ENCODE peak calls at places on chromosome X, in six cellular contexts. B is memory B cell; U is stimulated activated naive CD8-positive, alpha-beta T cell treated with anti-CD3 and anti-CD28 coated beads, Interleukin-15, Interleukin-2, amounts not matched to agents 100 U/mL and 50 U/mL, for 24 hours; J is fibroblast of the conjunctiva; T is mucosa of descending colon; R is GM06990. A is an unnamed sample.

GRCh38 chrX:109862386-109862910 is 129.4 kb upstream of the ACSL4 start:
- DNase-seq in U (no peak), J (no peak), B (no peak), T (no peak), R (no peak), A (no peak)

GRCh38 chrX:39703307-39703706 is 394.5 kb downstream of the BCOR start:
- DNase-seq in U (no peak), B (no peak), J (no peak), R (no peak), T (no peak), A (no peak)

GRCh38 chrX:29431895-29432294 is 783.5 kb upstream of the MAGEB2 start:
- DNase-seq in T (no peak), R (no peak), J (no peak), B (no peak), U (no peak), A (no peak)

GRCh38 chrX:153674219-153674851 is 722 bp upstream of the PNCK start:
- DNase-seq in R (no peak), U (no peak), B (no peak), T (no peak), J (no peak), A (no peak)

GRCh38 chrX:38816158-38816557 is 14.9 kb downstream of the MID1IP1 start:
- DNase-seq in T (no peak), J (no peak), B (no peak), U (peak), R (no peak), A (no peak)

GRCh38 chrX:48508400-48509244 is at the start of gene PORCN:
- DNase-seq in R (peak), B (peak), T (peak), J (no peak), U (peak), A (peak)

GRCh38 chrX:140572724-140573123 is 67.9 kb upstream of the SOX3 start:
- DNase-seq in U (peak), J (peak), B (no peak), R (no peak), T (no peak), A (peak)

GRCh38 chrX:135698924-135699323 is 14.5 kb upstream of the CT45A1 start:
- DNase-seq in B (no peak), T (no peak), U (no peak), J (no peak), R (no peak), A (no peak)

GRCh38 chrX:40912576-40912975 is 172.7 kb upstream of the USP9X start:
- DNase-seq in U (no peak), R (no peak), J (no peak), B (no peak), T (no peak), A (no peak)

GRCh38 chrX:19791562-19791961 is 95.8 kb downstream of the SH3KBP1 start:
- DNase-seq in J (no peak), R (peak), B (no peak), U (no peak), T (no peak), A (no peak)

GRCh38 chrX:134908235-134908834 is 82.5 kb upstream of the SMIM10 start:
- DNase-seq in B (no peak), R (no peak), T (no peak), J (peak), U (no peak), A (no peak)

GRCh38 chrX:78643106-78643505 is 16.0 kb downstream of the RTL3 start:
- DNase-seq in U (no peak), R (no peak), T (no peak), J (no peak), B (no peak), A (no peak)

GRCh38 chrX:136710324-136710951 is 62.5 kb downstream of the CD40LG start:
- DNase-seq in T (no peak), R (no peak), U (no peak), B (no peak), J (peak), A (no peak)

GRCh38 chrX:13690836-13691235 is 1.9 kb downstream of the RAB9A start:
- DNase-seq in T (no peak), U (no peak), B (no peak), J (no peak), R (no peak), A (no peak)

GRCh38 chrX:47030339-47030738 is 47.9 kb upstream of the RGN start:
- DNase-seq in R (peak), U (no peak), J (peak), T (no peak), B (peak), A (peak)

GRCh38 chrX:103941201-103941975 is 21.0 kb upstream of the TMSB15B start:
- DNase-seq in U (no peak), T (no peak), R (no peak), B (no peak), J (peak), A (no peak)

GRCh38 chrX:136262241-136262640 is 11.0 kb upstream of the MAP7D3 start:
- DNase-seq in T (no peak), U (no peak), B (no peak), J (no peak), R (no peak), A (no peak)

GRCh38 chrX:23752740-23753435 is 9.8 kb upstream of the ACOT9 start:
- DNase-seq in T (no peak), J (peak), B (no peak), R (no peak), U (no peak), A (no peak)

GRCh38 chrX:2793752-2794151 is 35.0 kb upstream of the GYG2 start:
- DNase-seq in J (no peak), U (no peak), R (no peak), B (no peak), T (no peak), A (no peak)

GRCh38 chrX:101229155-101229554 is 9.6 kb downstream of the DRP2 start:
- DNase-seq in J (no peak), T (no peak), U (no peak), R (no peak), B (no peak), A (no peak)

GRCh38 chrX:152652467-152652866 is 14.8 kb downstream of the GABRQ start:
- DNase-seq in U (no peak), B (no peak), R (no peak), T (no peak), J (no peak), A (no peak)